ENCODE peak calls at places on chromosomes 4 and X, in seven cellular contexts. O is ascending aorta; C is body of pancreas; R is astrocyte of the spinal cord; W is endothelial cell; U is activated CD8-positive, alpha-beta T cell treated with anti-CD3 and anti-CD28 coated beads for 36 hours; I is nephron progenitor cell. Q is an unnamed sample.
A peak's percentile ranks its signal among the peaks of the same experiment; 100 is the strongest.

GRCh38 chrX:10243056-10243455 is 86.3 kb downstream of the CLCN4 start:
- DNase-seq in I (no peak), U (no peak), O (no peak), C (no peak), R (no peak), W (no peak), Q (no peak)

GRCh38 chrX:108763559-108763958 is 27.2 kb upstream of the IRS4 start:
- DNase-seq in I (no peak), U (no peak), C (no peak), W (no peak), O (no peak), R (no peak), Q (no peak)

GRCh38 chr4:16685536-16685935 is 212.9 kb downstream of the LDB2 start:
- DNase-seq in C (no peak), W (no peak), O (no peak), U (no peak), I (no peak), R (no peak), Q (no peak)

GRCh38 chr4:7444731-7445130 is 10.0 kb upstream of the PSAPL1 start:
- DNase-seq in W (no peak), R (no peak), O (no peak), C (no peak), U (no peak), I (no peak), Q (no peak)

GRCh38 chr4:76689079-76689817 is 208.7 kb downstream of the SOWAHB start:
- DNase-seq in R (peak; percentile 39), W (peak; percentile 58), O (peak; percentile 71), U (peak; percentile 27), I (peak; percentile 70), C (peak; percentile 70), Q (no peak)

GRCh38 chr4:143402776-143403550 is 66.3 kb downstream of the GAB1 start:
- DNase-seq in I (no peak), R (no peak), W (no peak), U (no peak), O (no peak), C (no peak), Q (no peak)

GRCh38 chr4:116942315-116942714 is 143.1 kb downstream of the TRAM1L1 start:
- DNase-seq in I (no peak), R (no peak), W (no peak), C (no peak), U (no peak), O (no peak), Q (no peak)

GRCh38 chrX:68193786-68194185 is 239.5 kb downstream of the OPHN1 start:
- DNase-seq in O (no peak), R (no peak), I (no peak), C (no peak), U (no peak), W (no peak), Q (no peak)

GRCh38 chr4:17276821-17277220 is 235.1 kb downstream of the QDPR start:
- DNase-seq in I (no peak), C (no peak), U (no peak), O (no peak), R (peak; percentile 42), W (no peak), Q (no peak)

GRCh38 chrX:123475068-123475724 is 257.7 kb downstream of the THOC2 start:
- DNase-seq in O (no peak), U (no peak), C (no peak), R (no peak), I (no peak), W (no peak), Q (no peak)

GRCh38 chr4:41727861-41728570 is 20.5 kb downstream of the PHOX2B start:
- DNase-seq in O (no peak), U (no peak), I (no peak), C (no peak), R (no peak), W (no peak), Q (no peak)

GRCh38 chrX:47361538-47362511 is 8.6 kb upstream of the ZNF157 start:
- DNase-seq in C (peak; percentile 65), O (peak; percentile 91), U (peak; percentile 60), I (peak; percentile 63), W (peak; percentile 57), R (peak; percentile 95), Q (peak; percentile 55)

GRCh38 chr4:175530655-175531054 is 281.4 kb downstream of the GPM6A start:
- DNase-seq in W (no peak), U (no peak), R (no peak), O (no peak), I (no peak), C (no peak), Q (no peak)

DNA sequence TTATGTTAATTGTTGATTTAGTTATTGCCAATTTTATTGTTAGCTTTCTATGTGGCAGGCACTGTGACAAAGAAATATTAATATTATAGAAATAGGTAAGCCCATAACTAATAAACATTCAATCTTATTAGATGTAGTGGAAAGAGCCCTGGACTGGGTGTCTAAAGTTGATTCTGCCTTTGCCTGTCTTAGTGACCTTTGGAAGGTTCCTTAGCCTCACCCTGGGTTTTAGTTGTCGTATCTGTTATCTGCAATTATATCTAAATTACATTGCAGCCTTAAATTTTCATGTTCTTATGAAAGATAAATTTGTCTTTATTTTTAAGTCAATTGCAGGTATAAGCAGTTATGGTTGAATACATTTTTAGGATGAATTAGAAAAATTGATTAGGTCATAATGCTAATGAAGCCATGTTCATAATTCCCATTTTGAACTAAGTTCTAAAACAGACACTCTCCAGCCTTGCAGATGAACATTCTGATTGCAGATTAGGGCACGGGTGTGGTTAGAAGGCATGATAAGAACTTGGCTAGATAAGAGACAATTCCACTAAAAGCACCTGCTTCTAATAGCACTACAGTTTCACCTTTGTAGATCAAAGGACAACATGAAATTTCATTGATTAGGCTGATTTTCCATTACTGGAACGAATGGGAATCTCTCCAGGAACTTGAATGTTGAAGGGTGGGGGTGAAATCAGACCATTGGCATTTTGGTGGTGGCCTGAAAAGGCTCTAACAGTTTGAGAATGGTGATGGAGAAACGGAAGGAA is 17.3 kb upstream of the ENPEP start:
- DNase-seq in C (no peak), W (no peak), U (no peak), R (no peak), O (no peak), I (no peak), Q (no peak)
- TF ChIP-seq CTCF in C (no peak), W (no peak), U (no peak), R (no peak), O (no peak), I (no peak), Q (no peak)

GRCh38 chrX:19064175-19064574 is 58.1 kb downstream of the ADGRG2 start:
- DNase-seq in O (no peak), U (no peak), R (peak; percentile 50), W (no peak), I (no peak), C (no peak), Q (no peak)
- TF ChIP-seq CTCF in O (no peak), U (no peak), R (no peak), W (no peak), I (no peak), C (no peak), Q (no peak)

DNA sequence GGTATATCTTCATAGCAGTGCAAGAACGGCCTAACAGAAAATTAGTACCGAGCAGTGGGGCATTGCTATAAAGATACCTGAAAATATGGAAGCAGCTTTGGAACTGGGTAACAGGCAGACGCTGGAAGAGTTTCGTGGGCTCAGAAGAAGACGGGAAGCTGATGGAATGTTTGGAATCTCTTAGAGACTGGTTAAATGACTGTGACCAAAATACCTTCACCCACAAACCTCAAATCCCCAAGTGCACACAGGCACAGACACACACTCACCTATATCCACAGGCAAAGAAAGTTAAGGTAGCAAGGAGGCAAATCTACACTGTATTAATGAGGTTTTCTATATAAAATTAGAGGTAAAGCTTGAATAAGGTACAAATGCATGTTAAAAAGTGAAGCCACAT is 14.6 kb upstream of the SPRY1 start:
- DNase-seq in U (no peak), I (no peak), O (no peak), R (no peak), C (no peak), W (no peak), Q (no peak)
- TF ChIP-seq CTCF in U (no peak), I (no peak), O (no peak), R (no peak), C (no peak), W (no peak), Q (no peak)

DNA sequence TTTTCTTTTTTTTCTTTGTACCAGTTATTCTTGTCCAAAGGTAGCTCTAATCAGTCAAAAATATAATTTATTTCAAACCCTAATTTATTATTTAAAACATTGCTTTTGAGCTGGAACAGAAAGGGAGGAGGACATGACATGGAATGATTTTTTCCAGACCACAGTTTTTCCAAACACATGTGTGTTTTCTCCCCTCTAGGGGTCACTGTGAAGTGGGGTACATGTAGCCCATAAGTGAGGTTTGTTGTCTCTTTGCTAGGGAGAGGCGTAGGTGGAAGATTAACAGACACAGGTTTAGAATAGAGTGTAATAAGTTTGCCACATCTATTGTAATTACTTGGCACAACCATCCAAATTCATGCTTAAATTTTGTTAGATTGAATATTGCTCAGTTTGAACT is 83.0 kb downstream of the TNIP2 start:
- DNase-seq in R (no peak), I (no peak), O (no peak), C (no peak), U (no peak), W (no peak), Q (no peak)
- TF ChIP-seq CTCF in R (peak; percentile 40), I (peak; percentile 23), O (no peak), C (no peak), U (no peak), W (peak; percentile 18), Q (no peak)

GRCh38 chrX:134294548-134294947 is 57.6 kb downstream of the CCDC160 start:
- DNase-seq in O (no peak), W (no peak), I (no peak), C (no peak), U (no peak), R (peak; percentile 0), Q (no peak)
- TF ChIP-seq CTCF in O (no peak), W (no peak), I (peak; percentile 13), C (peak; percentile 10), U (no peak), R (peak; percentile 37), Q (no peak)

GRCh38 chr4:169366821-169367220 is 96.1 kb upstream of the SH3RF1 start:
- DNase-seq in U (no peak), C (no peak), W (no peak), O (no peak), R (no peak), I (no peak), Q (no peak)

GRCh38 chr4:169372791-169373190 is 102.0 kb upstream of the SH3RF1 start:
- DNase-seq in R (no peak), U (no peak), W (no peak), O (no peak), I (no peak), C (no peak), Q (no peak)

GRCh38 chr4:169369634-169370033 is 98.9 kb upstream of the SH3RF1 start:
- DNase-seq in I (no peak), W (no peak), C (no peak), U (no peak), O (no peak), R (no peak), Q (no peak)
- TF ChIP-seq CTCF in I (no peak), W (no peak), C (no peak), U (no peak), O (no peak), R (no peak), Q (no peak)

GRCh38 chrX:69995400-69996101 is 54.2 kb downstream of the AWAT2 start:
- DNase-seq in C (no peak), R (no peak), O (no peak), U (no peak), I (no peak), W (no peak), Q (no peak)
- TF ChIP-seq CTCF in C (no peak), R (no peak), O (no peak), U (no peak), I (no peak), W (no peak), Q (no peak)

GRCh38 chr4:4694296-4694772 is 152.5 kb upstream of the STX18 start:
- DNase-seq in C (peak; percentile 60), R (no peak), O (no peak), W (no peak), I (no peak), U (no peak), Q (no peak)
- TF ChIP-seq CTCF in C (no peak), R (peak; percentile 34), O (no peak), W (peak; percentile 25), I (no peak), U (no peak), Q (no peak)

Q was measured in natural killer cell.